ENCODE peak calls at places on chromosomes 1 and 21, in five cellular contexts. A is heart right ventricle, G is amniotic epithelial cell, Q is IMR-90, B is SW480. F is an unnamed sample.

GRCh38 chr1:211376807-211377206 is 50.2 kb downstream of the TRAF5 start:
- DNase-seq in A (no peak), G (no peak), Q (no peak), B (no peak), F (no peak)

GRCh38 chr1:37477198-37477931 is 3.0 kb downstream of the ZC3H12A start:
- DNase-seq in A (peak; percentile 17), G (peak; percentile 51), Q (peak; percentile 78), B (peak; percentile 30), F (peak; percentile 78)

GRCh38 chr21:40422851-40423635 is 423.9 kb downstream of the DSCAM start:
- DNase-seq in A (no peak), G (no peak), Q (no peak), B (no peak), F (no peak)

GRCh38 chr1:2128189-2128901 is 66.2 kb downstream of the FAAP20 start:
- DNase-seq in A (no peak), G (no peak), Q (no peak), B (no peak), F (peak; percentile 90)

GRCh38 chr1:244205906-244206305 is 154.8 kb downstream of the ZBTB18 start:
- DNase-seq in A (no peak), G (no peak), Q (no peak), B (no peak), F (no peak)

GRCh38 chr1:242199861-242200458 is 201.1 kb upstream of the MAP1LC3C start:
- DNase-seq in A (no peak), G (no peak), Q (no peak), B (no peak), F (no peak)

GRCh38 chr1:18032475-18032874 is 75.1 kb upstream of the IGSF21 start:
- DNase-seq in A (no peak), G (no peak), Q (no peak), B (no peak), F (no peak)

GRCh38 chr1:192878249-192878648 is 69.4 kb downstream of the RGS2 start:
- DNase-seq in A (no peak), G (peak; percentile 65), Q (peak; percentile 43), B (no peak), F (no peak)

GRCh38 chr1:162927421-162927820 is 66.4 kb upstream of the CCDC190 start:
- DNase-seq in A (no peak), G (no peak), Q (no peak), B (no peak), F (no peak)

GRCh38 chr1:47915677-47916353 is 81.4 kb downstream of the TRABD2B start:
- DNase-seq in A (no peak), G (no peak), Q (no peak), B (no peak), F (no peak)

GRCh38 chr1:167136191-167136614 is 42.3 kb downstream of the STYXL2 start:
- DNase-seq in A (no peak), G (peak; percentile 70), Q (peak; percentile 12), B (peak; percentile 70), F (no peak)

GRCh38 chr1:217921126-217921900 is 290.2 kb downstream of the SPATA17 start:
- DNase-seq in A (no peak), G (no peak), Q (no peak), B (peak; percentile 7), F (no peak)

GRCh38 chr1:209707308-209707707 is 2.7 kb downstream of the HSD11B1 start:
- DNase-seq in A (no peak), G (peak; percentile 54), Q (peak; percentile 29), B (no peak), F (no peak)

GRCh38 chr1:48250572-48250971 is 28.1 kb downstream of the SLC5A9 start:
- DNase-seq in A (no peak), G (no peak), Q (no peak), B (peak; percentile 23), F (no peak)

GRCh38 chr1:171913385-171913784 is 72.1 kb downstream of the DNM3 start:
- DNase-seq in A (no peak), G (no peak), Q (no peak), B (peak; percentile 32), F (no peak)

GRCh38 chr1:230268371-230269170 is 157.6 kb downstream of the PGBD5 start:
- DNase-seq in A (no peak), G (peak; percentile 75), Q (peak; percentile 75), B (peak; percentile 66), F (no peak)

GRCh38 chr21:40300300-40300699 is 433.1 kb downstream of the PCP4 start:
- DNase-seq in A (no peak), G (no peak), Q (no peak), B (no peak), F (no peak)

GRCh38 chr1:76303348-76303712 is 228.8 kb downstream of the ST6GALNAC3 start:
- DNase-seq in A (no peak), G (no peak), Q (no peak), B (no peak), F (no peak)

GRCh38 chr1:173392895-173393654 is 84.1 kb upstream of the PRDX6 start:
- DNase-seq in A (no peak), G (peak; percentile 95), Q (peak; percentile 90), B (peak; percentile 26), F (no peak)

GRCh38 chr1:201015551-201016091 is 7.9 kb downstream of the KIF21B start:
- DNase-seq in A (no peak), G (peak; percentile 39), Q (peak; percentile 12), B (peak; percentile 29), F (no peak)

GRCh38 chr21:28761709-28762356 is 230.8 kb downstream of the LTN1 start:
- DNase-seq in A (no peak), G (peak; percentile 51), Q (peak; percentile 52), B (no peak), F (no peak)

GRCh38 chr1:3033795-3034100 is 12.5 kb downstream of the ACTRT2 start:
- DNase-seq in A (no peak), G (no peak), Q (no peak), B (no peak), F (no peak)

GRCh38 chr1:172726740-172727139 is 67.8 kb downstream of the FASLG start:
- DNase-seq in A (no peak), G (no peak), Q (no peak), B (no peak), F (no peak)

GRCh38 chr1:152141971-152142584 is 16.9 kb downstream of the RPTN start:
- DNase-seq in A (peak; percentile 13), G (peak; percentile 55), Q (peak; percentile 54), B (peak; percentile 60), F (no peak)

GRCh38 chr1:156709743-156710489 is 4.5 kb upstream of the CRABP2 start:
- DNase-seq in A (peak; percentile 68), G (peak; percentile 41), Q (peak; percentile 62), B (no peak), F (peak; percentile 53)

GRCh38 chr1:106439475-106439874 is 617.0 kb upstream of the PRMT6 start:
- DNase-seq in A (no peak), G (no peak), Q (no peak), B (no peak), F (no peak)

GRCh38 chr1:158506369-158506987 is 34.5 kb downstream of the OR10R2 start:
- DNase-seq in A (peak; percentile 9), G (peak; percentile 4), Q (peak; percentile 8), B (no peak), F (no peak)

GRCh38 chr1:66137235-66137634 is 344.5 kb downstream of the PDE4B start:
- DNase-seq in A (no peak), G (no peak), Q (peak; percentile 6), B (no peak), F (no peak)

GRCh38 chr1:115432061-115432460 is 94.0 kb upstream of the NGF start:
- DNase-seq in A (no peak), G (peak; percentile 83), Q (peak; percentile 71), B (peak; percentile 20), F (peak; percentile 66)

GRCh38 chr21:39535646-39536437 is 76.9 kb upstream of the B3GALT5 start:
- DNase-seq in A (no peak), G (no peak), Q (no peak), B (no peak), F (no peak)